ENCODE peak calls at places on chromosomes 12 and 14, in ten cellular contexts. T is stimulated activated CD4-positive, alpha-beta T cell treated with anti-CD3 and anti-CD28 coated beads, Interleukin-12 subunit alpha, Interleukin-12 subunit beta, amount 100 ng/mL, for 48 hours; C is activated effector memory CD4-positive, alpha-beta T cell treated with Interleukin-2 at 50 U/mL for 16 hours; E is Peyer's patch; Y is activated T-cell treated with anti-CD3 and anti-CD28 coated beads for 1 hour; F is activated CD4-positive, alpha-beta T cell treated with anti-CD3 and anti-CD28 coated beads for 48 hours; J is globus pallidus; Q is amniotic stem cell; W is GM19239; U is T-helper 2 cell. K is an unnamed sample.

GRCh38 chr14:64213853-64214570 is 80.2 kb downstream of the ESR2 start:
- DNase-seq in Q (no peak), T (no peak), E (no peak), U (no peak), C (no peak), F (no peak), J (no peak), W (no peak), Y (no peak), K (no peak)

GRCh38 chr12:124565071-124565491 is 2.3 kb downstream of the NCOR2 start:
- DNase-seq in Q (no peak), Y (no peak), C (no peak), U (no peak), F (peak; percentile 40), E (no peak), T (no peak), W (no peak), J (peak; percentile 62), K (no peak)

GRCh38 chr12:57815177-57816000 is 3.1 kb downstream of the AVIL start:
- DNase-seq in Y (no peak), F (peak; percentile 43), J (no peak), C (no peak), E (no peak), Q (no peak), U (no peak), T (no peak), W (no peak), K (no peak)

GRCh38 chr12:47939009-47939601 is 24.3 kb upstream of the TMEM106C start:
- DNase-seq in Y (no peak), T (no peak), C (no peak), E (no peak), F (no peak), U (no peak), W (no peak), Q (no peak), J (no peak), K (no peak)

GRCh38 chr12:90211017-90211416 is 502.4 kb upstream of the ATP2B1 start:
- DNase-seq in Y (no peak), T (no peak), J (no peak), F (no peak), Q (no peak), C (no peak), W (no peak), U (no peak), E (no peak), K (no peak)

GRCh38 chr12:123940627-123940966 is 32.0 kb downstream of the CCDC92 start:
- DNase-seq in T (no peak), W (no peak), J (no peak), U (no peak), C (no peak), Q (no peak), Y (no peak), E (no peak), F (no peak), K (no peak)

GRCh38 chr12:121005346-121005815 is 10.9 kb downstream of the C12orf43 start:
- DNase-seq in W (no peak), Y (peak; percentile 11), J (no peak), Q (no peak), U (no peak), E (no peak), F (peak; percentile 74), C (peak; percentile 22), T (peak; percentile 39), K (no peak)

GRCh38 chr14:95530461-95531170 is 4.2 kb upstream of the GLRX5 start:
- DNase-seq in J (no peak), F (no peak), U (no peak), Q (no peak), W (no peak), Y (no peak), T (no peak), E (no peak), C (no peak), K (no peak)

GRCh38 chr12:99250091-99250490 is 397.5 kb upstream of the GARIN6 start:
- DNase-seq in Y (no peak), T (no peak), F (no peak), E (no peak), Q (no peak), J (no peak), W (no peak), C (no peak), U (no peak), K (no peak)

GRCh38 chr12:51480978-51481377 is 56.3 kb downstream of the SLC4A8 start:
- DNase-seq in U (no peak), Q (no peak), F (no peak), W (no peak), C (no peak), Y (no peak), J (no peak), T (no peak), E (no peak), K (no peak)

GRCh38 chr14:52380294-52380693 is 66.2 kb downstream of the PTGER2 start:
- DNase-seq in U (no peak), E (no peak), W (peak; percentile 29), F (no peak), Y (no peak), Q (no peak), J (no peak), C (no peak), T (no peak), K (no peak)

GRCh38 chr12:28967426-28967825 is 181.7 kb upstream of the FAR2 start:
- DNase-seq in J (no peak), Q (no peak), Y (no peak), F (no peak), C (no peak), U (no peak), T (no peak), W (no peak), E (no peak), K (no peak)

GRCh38 chr12:92615703-92616102 is 87.1 kb upstream of the PLEKHG7 start:
- DNase-seq in F (no peak), Y (no peak), J (no peak), T (no peak), U (no peak), Q (no peak), W (no peak), C (no peak), E (no peak), K (no peak)

GRCh38 chr14:57068511-57068910 is 200.2 kb downstream of the EXOC5 start:
- DNase-seq in Q (no peak), U (no peak), W (no peak), T (no peak), J (no peak), F (no peak), E (no peak), Y (no peak), C (no peak), K (no peak)

K was measured in activated B cell treated with CpG ODN at 0.5 μM for 24 hours.